ENCODE peak calls at places on chromosomes 1 and 21, in five cellular contexts. H is epithelial cell of esophagus, I is cardiac muscle cell, W is spleen, K is AG04450. D is an unnamed sample.
A peak's percentile ranks its signal among the peaks of the same experiment; 100 is the strongest.

GRCh38 chr1:31955917-31956736 is 18.0 kb upstream of the PTP4A2 start:
- DNase-seq in H (peak; percentile 99), I (peak; percentile 99), W (peak; percentile 88), K (peak; percentile 98), D (no peak)

GRCh38 chr1:162627662-162628296 is 4.5 kb upstream of the DDR2 start:
- DNase-seq in H (peak; percentile 51), I (peak; percentile 60), W (no peak), K (no peak), D (no peak)

GRCh38 chr21:37914211-37914900 is 1.9 kb downstream of the KCNJ6 start:
- DNase-seq in H (peak; percentile 33), I (peak; percentile 2), W (no peak), K (no peak), D (no peak)

GRCh38 chr1:39154553-39155361 is 49.7 kb upstream of the MACF1 start:
- DNase-seq in H (peak; percentile 70), I (peak; percentile 92), W (no peak), K (peak; percentile 71), D (no peak)

GRCh38 chr21:44370771-44371410 is 17.5 kb downstream of the TRPM2 start:
- DNase-seq in H (no peak), I (no peak), W (peak; percentile 75), K (no peak), D (peak; percentile 43)

GRCh38 chr1:234505774-234506114 is 26.8 kb upstream of the TARBP1 start:
- DNase-seq in H (peak; percentile 92), I (peak; percentile 68), W (no peak), K (no peak), D (no peak)

GRCh38 chr21:24045775-24046215 is 1561.5 kb downstream of the MRPL39 start:
- DNase-seq in H (no peak), I (peak; percentile 89), W (peak; percentile 83), K (peak; percentile 94), D (no peak)

GRCh38 chr21:31780944-31781343 is 49.0 kb upstream of the SCAF4 start:
- DNase-seq in H (peak; percentile 75), I (no peak), W (no peak), K (no peak), D (no peak)

GRCh38 chr1:116433283-116434257 is 60.5 kb downstream of the ATP1A1 start:
- DNase-seq in H (peak; percentile 71), I (peak; percentile 53), W (no peak), K (no peak), D (no peak)

GRCh38 chr1:217660353-217661062 is 29.4 kb downstream of the SPATA17 start:
- DNase-seq in H (peak; percentile 98), I (peak; percentile 65), W (no peak), K (peak; percentile 70), D (no peak)

GRCh38 chr1:210597555-210598134 is 268.9 kb downstream of the HHAT start:
- DNase-seq in H (peak; percentile 91), I (peak; percentile 84), W (no peak), K (peak; percentile 85), D (no peak)

GRCh38 chr1:239276051-239276450 is 110.3 kb upstream of the CHRM3 start:
- DNase-seq in H (no peak), I (no peak), W (no peak), K (no peak), D (no peak)

GRCh38 chr1:41664861-41665640 is 180.6 kb upstream of the EDN2 start:
- DNase-seq in H (peak; percentile 94), I (peak; percentile 85), W (no peak), K (no peak), D (no peak)

GRCh38 chr1:175872588-175872987 is 129.2 kb upstream of the TNR start:
- DNase-seq in H (no peak), I (no peak), W (no peak), K (no peak), D (no peak)

GRCh38 chr1:5917591-5918274 is 74.5 kb downstream of the NPHP4 start:
- DNase-seq in H (peak; percentile 19), I (no peak), W (no peak), K (no peak), D (no peak)

GRCh38 chr1:23013657-23014056 is 2.0 kb downstream of the TEX46 start:
- DNase-seq in H (peak; percentile 89), I (no peak), W (no peak), K (no peak), D (no peak)

GRCh38 chr1:168609133-168609715 is 32.8 kb downstream of the XCL1 start:
- DNase-seq in H (peak; percentile 52), I (peak; percentile 79), W (peak; percentile 74), K (no peak), D (no peak)

GRCh38 chr1:220692436-220693228 is 2.5 kb downstream of the C1orf115 start:
- DNase-seq in H (no peak), I (peak; percentile 37), W (no peak), K (no peak), D (no peak)

GRCh38 chr1:169624887-169625286 is 5.0 kb downstream of the SELP start:
- DNase-seq in H (no peak), I (no peak), W (no peak), K (no peak), D (no peak)

GRCh38 chr1:2347409-2347785 is 44.0 kb downstream of the MORN1 start:
- DNase-seq in H (no peak), I (no peak), W (peak; percentile 46), K (no peak), D (no peak)

GRCh38 chr1:229342902-229343587 is at the start of gene CCSAP:
- DNase-seq in H (peak; percentile 53), I (peak; percentile 46), W (peak; percentile 93), K (no peak), D (no peak)

GRCh38 chr21:32861871-32862270 is 90.3 kb upstream of the PAXBP1 start:
- DNase-seq in H (no peak), I (peak; percentile 77), W (no peak), K (peak; percentile 8), D (no peak)

GRCh38 chr21:43597052-43597451 is 62.2 kb downstream of the HSF2BP start:
- DNase-seq in H (peak; percentile 82), I (peak; percentile 44), W (no peak), K (no peak), D (no peak)

GRCh38 chr1:89407355-89407754 is 43.5 kb downstream of the GBP6 start:
- DNase-seq in H (no peak), I (peak; percentile 63), W (no peak), K (no peak), D (no peak)

GRCh38 chr1:54310439-54311328 is 95.5 kb downstream of the SSBP3 start:
- DNase-seq in H (no peak), I (peak; percentile 66), W (no peak), K (no peak), D (no peak)

GRCh38 chr1:243980471-243980870 is 70.6 kb upstream of the ZBTB18 start:
- DNase-seq in H (no peak), I (no peak), W (no peak), K (no peak), D (no peak)

DNA sequence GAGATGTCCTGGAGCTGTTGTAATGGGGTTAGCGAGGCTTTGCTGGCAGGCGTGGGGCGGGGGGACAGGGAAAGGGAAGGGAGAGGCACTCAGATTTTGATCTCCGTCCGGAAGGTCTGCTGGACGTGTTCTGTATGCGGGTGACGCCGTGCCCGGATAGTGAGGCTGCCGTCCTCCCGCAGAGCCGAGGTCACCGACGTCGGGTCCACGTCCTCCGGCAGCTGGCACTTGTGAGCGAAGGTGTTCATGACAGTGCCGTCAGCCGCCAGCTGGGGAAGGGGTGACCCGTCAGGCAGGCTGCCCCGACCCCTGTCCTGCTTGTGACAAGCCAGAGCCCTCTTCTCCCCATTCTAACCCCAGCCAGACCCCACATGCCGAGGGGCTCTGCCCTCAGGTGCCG is 2.4 kb downstream of the HSPB7 start:
- DNase-seq in H (no peak), I (no peak), W (no peak), K (no peak), D (peak; percentile 89)
- TF ChIP-seq CTCF in H (no peak), I (no peak), W (no peak), K (no peak), D (no peak)

GRCh38 chr1:224505454-224506093 is 71.0 kb upstream of the WDR26 start:
- DNase-seq in H (peak; percentile 20), I (no peak), W (no peak), K (no peak), D (no peak)

GRCh38 chr1:224501836-224502235 is 67.2 kb upstream of the WDR26 start:
- DNase-seq in H (no peak), I (no peak), W (no peak), K (no peak), D (no peak)

GRCh38 chr1:224502459-224503160 is 68.0 kb upstream of the WDR26 start:
- DNase-seq in H (peak; percentile 49), I (peak; percentile 31), W (no peak), K (no peak), D (no peak)

GRCh38 chr1:224504642-224505041 is 70.0 kb upstream of the WDR26 start:
- DNase-seq in H (no peak), I (no peak), W (no peak), K (no peak), D (no peak)

GRCh38 chr1:224503161-224504118 is 68.8 kb upstream of the WDR26 start:
- DNase-seq in H (peak; percentile 98), I (peak; percentile 95), W (peak; percentile 88), K (peak; percentile 52), D (peak; percentile 96)
- TF ChIP-seq CTCF in H (peak; percentile 15), I (no peak), W (peak; percentile 22), K (peak; percentile 26), D (peak; percentile 53)

GRCh38 chr1:11746795-11747487 is 11.0 kb downstream of the AGTRAP start:
- DNase-seq in H (no peak), I (no peak), W (no peak), K (no peak), D (no peak)

GRCh38 chr1:11748294-11749202 is 12.6 kb downstream of the AGTRAP start:
- DNase-seq in H (no peak), I (no peak), W (no peak), K (no peak), D (no peak)

GRCh38 chr1:11749996-11750395 is 12.0 kb upstream of the C1orf167 start:
- DNase-seq in H (no peak), I (no peak), W (no peak), K (no peak), D (no peak)

GRCh38 chr1:11751087-11751486 is 10.9 kb upstream of the C1orf167 start:
- DNase-seq in H (no peak), I (no peak), W (no peak), K (no peak), D (no peak)

GRCh38 chr1:11749203-11749689 is 12.7 kb upstream of the C1orf167 start:
- DNase-seq in H (peak; percentile 54), I (no peak), W (peak; percentile 92), K (no peak), D (no peak)
- TF ChIP-seq CTCF in H (peak; percentile 40), I (no peak), W (peak; percentile 74), K (peak; percentile 43), D (peak; percentile 49)

GRCh38 chr1:24567792-24568388 is 12.0 kb downstream of the NCMAP start:
- DNase-seq in H (peak; percentile 75), I (no peak), W (peak; percentile 64), K (no peak), D (no peak)
- TF ChIP-seq CTCF in H (peak; percentile 27), I (no peak), W (no peak), K (no peak), D (peak; percentile 48)

D was measured in chondrocyte.